ENCODE peak calls at places on chromosome 21, in nine cellular contexts. N is NCI-H524, R is CMK, Q is astrocyte of the spinal cord, I is neuronal stem cell, C is mesendoderm, J is NCI-H1092 treated with DMSO at 0.1 percent for 48 hours, T is pulmonary artery endothelial cell, A is KBM-7. G is an unnamed sample.

GRCh38 chr21:42277593-42277992 is 37.6 kb downstream of the TFF3 start:
- DNase-seq in N (no peak), J (no peak), C (no peak), I (no peak), T (no peak), Q (peak; percentile 17), R (no peak), A (no peak), G (no peak)

GRCh38 chr21:44734026-44734745 is 22.8 kb upstream of the TSPEAR start:
- DNase-seq in Q (no peak), A (no peak), R (no peak), N (no peak), J (no peak), T (no peak), C (no peak), I (no peak), G (no peak)

GRCh38 chr21:44513389-44514217 is 26.4 kb downstream of the KRTAP10-1 start:
- DNase-seq in N (peak; percentile 27), I (no peak), R (no peak), T (no peak), C (no peak), J (peak; percentile 65), Q (no peak), A (no peak), G (no peak)

GRCh38 chr21:44871576-44872265 is 1.8 kb downstream of the PTTG1IP start:
- DNase-seq in R (no peak), T (no peak), C (no peak), N (no peak), Q (peak; percentile 66), J (no peak), I (no peak), A (peak; percentile 37), G (no peak)

GRCh38 chr21:41966872-41967621 is 13.2 kb upstream of the C2CD2 start:
- DNase-seq in A (no peak), J (no peak), Q (no peak), I (no peak), C (no peak), R (no peak), N (peak; percentile 53), T (no peak), G (no peak)

GRCh38 chr21:45130324-45130774 is 56.0 kb downstream of the ADARB1 start:
- DNase-seq in R (no peak), C (no peak), T (no peak), A (no peak), I (no peak), Q (peak; percentile 87), N (no peak), J (no peak), G (peak; percentile 73)

GRCh38 chr21:34790341-34790740 is 121.5 kb downstream of the CLIC6 start:
- DNase-seq in Q (no peak), I (no peak), C (no peak), T (no peak), R (no peak), N (no peak), J (peak; percentile 46), A (no peak), G (no peak)

GRCh38 chr21:35256468-35256988 is 207.4 kb upstream of the RUNX1 start:
- DNase-seq in R (no peak), Q (peak; percentile 99), J (peak; percentile 91), A (no peak), I (peak; percentile 17), N (peak; percentile 78), C (peak; percentile 67), T (peak; percentile 93), G (peak; percentile 91)

GRCh38 chr21:34994646-34995631 is 54.2 kb downstream of the RUNX1 start:
- DNase-seq in T (no peak), N (no peak), C (no peak), R (peak; percentile 57), Q (no peak), A (no peak), I (no peak), J (no peak), G (no peak)

GRCh38 chr21:40505681-40506080 is 341.3 kb downstream of the DSCAM start:
- DNase-seq in A (no peak), Q (no peak), C (peak; percentile 14), I (no peak), R (no peak), J (no peak), N (no peak), T (no peak), G (no peak)

GRCh38 chr21:16279658-16280581 is 550.1 kb downstream of the USP25 start:
- DNase-seq in R (no peak), I (peak; percentile 75), J (no peak), N (no peak), C (peak; percentile 20), A (no peak), Q (peak; percentile 85), T (no peak), G (peak; percentile 56)

GRCh38 chr21:46667191-46667734 is 31.8 kb downstream of the PRMT2 start:
- DNase-seq in A (peak; percentile 57), R (no peak), I (no peak), C (peak; percentile 49), N (peak; percentile 32), J (peak; percentile 54), Q (peak; percentile 36), T (no peak), G (no peak)

GRCh38 chr21:37483776-37484175 is 117.2 kb downstream of the DYRK1A start:
- DNase-seq in N (no peak), I (no peak), Q (no peak), R (no peak), J (no peak), T (no peak), A (no peak), C (peak; percentile 91), G (no peak)

GRCh38 chr21:29258626-29259335 is 39.9 kb upstream of the BACH1 start:
- DNase-seq in N (no peak), C (no peak), R (no peak), Q (peak; percentile 80), T (peak; percentile 11), I (no peak), A (no peak), J (no peak), G (no peak)

GRCh38 chr21:17050646-17051045 is 462.2 kb upstream of the CXADR start:
- DNase-seq in Q (no peak), R (no peak), N (no peak), C (no peak), T (no peak), I (no peak), A (no peak), J (no peak), G (no peak)

GRCh38 chr21:32021319-32022027 is 148.7 kb downstream of the HUNK start:
- DNase-seq in Q (no peak), T (no peak), A (no peak), R (no peak), I (no peak), N (no peak), C (no peak), J (peak; percentile 91), G (no peak)

GRCh38 chr21:45959779-45960390 is 21.7 kb upstream of the COL6A1 start:
- DNase-seq in Q (no peak), J (no peak), C (no peak), T (no peak), R (no peak), I (no peak), A (no peak), N (no peak), G (no peak)

GRCh38 chr21:38267991-38268858 is 11.4 kb downstream of the KCNJ15 start:
- DNase-seq in I (no peak), R (no peak), N (no peak), Q (no peak), J (no peak), C (no peak), A (no peak), T (no peak), G (no peak)

GRCh38 chr21:43345746-43346409 is 81.1 kb downstream of the SIK1 start:
- DNase-seq in C (no peak), N (no peak), A (peak; percentile 49), J (no peak), T (no peak), Q (peak; percentile 48), I (no peak), R (peak; percentile 96), G (no peak)

GRCh38 chr21:41884501-41885030 is 5.4 kb upstream of the PRDM15 start:
- DNase-seq in R (no peak), I (no peak), A (no peak), T (no peak), J (no peak), Q (no peak), C (no peak), N (no peak), G (no peak)

GRCh38 chr21:34639882-34640788 is 25.2 kb upstream of the RCAN1 start:
- DNase-seq in I (no peak), A (no peak), J (no peak), C (peak; percentile 50), N (no peak), R (no peak), T (no peak), Q (peak; percentile 8), G (no peak)

GRCh38 chr21:45875416-45875760 is 106.2 kb upstream of the COL6A1 start:
- DNase-seq in R (no peak), C (no peak), N (no peak), Q (no peak), I (no peak), A (no peak), T (no peak), J (no peak), G (no peak)

GRCh38 chr21:44767834-44768831 is 33.5 kb downstream of the UBE2G2 start:
- DNase-seq in J (peak; percentile 65), T (no peak), N (no peak), C (peak; percentile 35), R (no peak), I (peak; percentile 20), Q (no peak), A (no peak), G (no peak)

GRCh38 chr21:45318556-45319341 is 31.1 kb upstream of the POFUT2 start:
- DNase-seq in A (no peak), C (no peak), N (no peak), R (no peak), Q (no peak), J (no peak), I (no peak), T (peak; percentile 74), G (no peak)

GRCh38 chr21:37871121-37871862 is 45.0 kb downstream of the KCNJ6 start:
- DNase-seq in C (no peak), R (no peak), I (no peak), T (no peak), N (peak; percentile 42), Q (peak; percentile 72), A (no peak), J (no peak), G (peak; percentile 20)

GRCh38 chr21:46599251-46599572 is 5.7 kb downstream of the S100B start:
- DNase-seq in R (no peak), C (peak; percentile 51), T (peak; percentile 94), Q (peak; percentile 88), J (no peak), I (peak; percentile 45), N (peak; percentile 35), A (no peak), G (no peak)

GRCh38 chr21:16002872-16003466 is 273.2 kb downstream of the USP25 start:
- DNase-seq in A (peak; percentile 8), J (peak; percentile 7), R (no peak), I (no peak), C (no peak), Q (peak; percentile 52), T (no peak), N (peak; percentile 21), G (no peak)